ENCODE peak calls at places on chromosomes 1 and 21, in eight cellular contexts. E, G, P, X, V, M, F and L are unnamed samples.

GRCh38 chr1:32798191-32798590 is 19.0 kb downstream of the YARS1 start:
- DNase-seq in E (no peak), G (peak; percentile 97), P (no peak), X (no peak), V (no peak), M (no peak), F (no peak), L (no peak)

GRCh38 chr21:25700741-25701140 is 34.0 kb downstream of the ATP5PF start:
- DNase-seq in E (no peak), G (peak; percentile 82), P (no peak), X (no peak), V (no peak), M (no peak), F (no peak), L (no peak)

GRCh38 chr1:243407284-243408018 is 151.6 kb downstream of the SDCCAG8 start:
- DNase-seq in E (no peak), G (peak; percentile 48), P (no peak), X (no peak), V (peak; percentile 37), M (no peak), F (no peak), L (no peak)

GRCh38 chr1:61427516-61427915 is 297.4 kb downstream of the TM2D1 start:
- DNase-seq in E (no peak), G (no peak), P (peak; percentile 38), X (no peak), V (no peak), M (no peak), F (no peak), L (no peak)

GRCh38 chr1:201636065-201636464 is 97.1 kb downstream of the NAV1 start:
- DNase-seq in E (no peak), G (no peak), P (peak; percentile 73), X (no peak), V (no peak), M (no peak), F (no peak), L (no peak)

GRCh38 chr1:161196521-161197451 is 2.1 kb downstream of the ADAMTS4 start:
- DNase-seq in E (no peak), G (no peak), P (no peak), X (no peak), V (peak; percentile 72), M (no peak), F (no peak), L (no peak)

GRCh38 chr1:181366910-181367309 is 116.4 kb upstream of the CACNA1E start:
- DNase-seq in E (no peak), G (no peak), P (no peak), X (no peak), V (no peak), M (no peak), F (no peak), L (no peak)

GRCh38 chr21:42315296-42315891 is at the start of gene TFF3:
- DNase-seq in E (peak; percentile 64), G (peak; percentile 25), P (no peak), X (peak; percentile 6), V (no peak), M (no peak), F (peak; percentile 79), L (peak; percentile 63)

GRCh38 chr1:116569776-116570357 is 959 bp downstream of the CD58 start:
- DNase-seq in E (peak; percentile 58), G (peak; percentile 66), P (no peak), X (peak; percentile 24), V (no peak), M (no peak), F (peak; percentile 85), L (peak; percentile 33)

GRCh38 chr1:46130144-46130543 is 2.3 kb downstream of the PIK3R3 start:
- DNase-seq in E (no peak), G (peak; percentile 17), P (no peak), X (no peak), V (peak; percentile 9), M (no peak), F (no peak), L (no peak)

GRCh38 chr1:81920245-81920740 is 119.6 kb downstream of the ADGRL2 start:
- DNase-seq in E (no peak), G (no peak), P (peak; percentile 80), X (no peak), V (peak; percentile 78), M (no peak), F (no peak), L (no peak)

GRCh38 chr1:59484090-59484489 is 187.2 kb downstream of the FGGY start:
- DNase-seq in E (no peak), G (peak; percentile 85), P (no peak), X (peak; percentile 23), V (peak; percentile 90), M (no peak), F (no peak), L (no peak)

GRCh38 chr1:167084739-167085138 is 5.4 kb downstream of the GPA33 start:
- DNase-seq in E (no peak), G (no peak), P (no peak), X (no peak), V (no peak), M (no peak), F (no peak), L (no peak)

GRCh38 chr21:45316871-45317400 is 29.2 kb upstream of the POFUT2 start:
- DNase-seq in E (no peak), G (no peak), P (no peak), X (no peak), V (no peak), M (no peak), F (no peak), L (no peak)

GRCh38 chr1:18752409-18752808 is 107.1 kb downstream of the TAS1R2 start:
- DNase-seq in E (no peak), G (no peak), P (no peak), X (no peak), V (no peak), M (no peak), F (no peak), L (no peak)

GRCh38 chr1:6128276-6129081 is 51.6 kb downstream of the CHD5 start:
- DNase-seq in E (no peak), G (no peak), P (no peak), X (no peak), V (no peak), M (no peak), F (peak; percentile 44), L (peak; percentile 73)

GRCh38 chr21:18987515-18988026 is 584.0 kb upstream of the TMPRSS15 start:
- DNase-seq in E (no peak), G (no peak), P (no peak), X (no peak), V (no peak), M (no peak), F (no peak), L (no peak)

GRCh38 chr1:174230399-174230798 is 71.1 kb downstream of the RABGAP1L start:
- DNase-seq in E (no peak), G (no peak), P (no peak), X (no peak), V (no peak), M (no peak), F (no peak), L (no peak)

GRCh38 chr21:42102946-42103345 is 31.8 kb downstream of the UMODL1 start:
- DNase-seq in E (no peak), G (no peak), P (no peak), X (no peak), V (no peak), M (no peak), F (no peak), L (no peak)

GRCh38 chr1:156524985-156525590 is 24.5 kb upstream of the MEF2D start:
- DNase-seq in E (no peak), G (no peak), P (no peak), X (no peak), V (no peak), M (no peak), F (no peak), L (no peak)

DNA sequence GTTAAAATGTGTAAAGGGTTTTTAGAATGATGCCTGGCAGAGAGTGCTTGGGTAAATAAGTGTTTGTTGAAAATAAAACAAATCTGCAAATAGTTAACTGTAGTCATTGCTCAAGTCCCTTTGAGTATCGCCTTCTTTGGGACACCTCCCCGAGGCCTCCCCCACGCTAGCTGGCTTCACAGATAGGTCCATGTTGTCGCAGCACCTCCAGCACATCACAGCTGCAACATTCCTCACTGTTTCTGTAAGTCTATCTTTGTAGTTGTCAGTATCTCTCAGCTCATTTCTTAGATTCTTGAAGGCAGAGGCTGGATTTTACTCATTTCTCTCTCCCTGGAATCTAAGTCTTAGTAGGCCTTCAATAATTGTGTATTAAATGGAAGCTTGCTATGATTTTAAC is 1.6 kb upstream of the STUM start:
- DNase-seq in E (no peak), G (no peak), P (no peak), X (no peak), V (no peak), M (no peak), F (no peak), L (no peak)
- H3K4me1 ChIP-seq in E (peaks cover 53% of the 10 kb centered on the region), G (peaks cover 18% of the 10 kb centered on the region), P (peaks cover 2% of the 10 kb centered on the region), X (peaks cover 19% of the 10 kb centered on the region), V (no peaks in the 10 kb centered on the region), M (peaks cover 8% of the 10 kb centered on the region), F (peaks cover 20% of the 10 kb centered on the region), L (peaks cover 10% of the 10 kb centered on the region)

GRCh38 chr1:110962892-110963665 is 643 bp downstream of the LRIF1 start:
- DNase-seq in E (peak; percentile 56), G (peak; percentile 61), P (peak; percentile 63), X (peak; percentile 86), V (peak; percentile 88), M (peak; percentile 55), F (peak; percentile 77), L (peak; percentile 43)
- TF ChIP-seq CTCF in E (no peak), G (peak; percentile 27), P (no peak), X (no peak), V (peak; percentile 24), M (no peak), F (no peak), L (no peak)

GRCh38 chr1:89001510-89001909 is 9.1 kb upstream of the KYAT3 start:
- DNase-seq in E (no peak), G (peak; percentile 69), P (no peak), X (no peak), V (no peak), M (no peak), F (no peak), L (no peak)

GRCh38 chr1:89005286-89006151 is 13.1 kb upstream of the KYAT3 start:
- DNase-seq in E (no peak), G (no peak), P (no peak), X (no peak), V (no peak), M (peak; percentile 56), F (no peak), L (no peak)
- H3K27ac ChIP-seq in E (no peak overlapping the region), G (no peak overlapping the region), P (no peak overlapping the region), X (no peak overlapping the region), V (no peak overlapping the region), M (peak overlapping the region; percentile 89), F (no peak overlapping the region), L (no peak overlapping the region)

DNA sequence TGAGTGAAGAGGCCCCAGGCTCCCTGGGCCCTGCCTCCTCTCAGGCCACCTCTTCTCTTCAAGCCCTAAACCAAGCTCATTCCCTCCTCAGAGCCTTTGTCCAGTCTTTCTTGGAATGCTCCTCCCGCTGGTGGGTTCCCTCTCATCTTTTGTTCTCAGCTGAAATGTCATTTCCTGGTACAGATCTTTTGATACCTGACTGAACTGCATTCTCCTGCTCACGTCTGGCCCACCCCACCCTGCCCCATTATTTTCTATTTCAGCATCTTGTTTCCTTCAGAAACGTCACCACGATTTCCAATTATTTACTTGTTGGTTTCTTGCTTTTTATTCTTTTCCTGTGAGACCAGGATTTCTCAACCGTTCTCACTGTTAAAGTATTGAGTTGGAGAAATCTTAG is 16.4 kb downstream of the LAMB3 start:
- DNase-seq in E (no peak), G (no peak), P (no peak), X (no peak), V (no peak), M (no peak), F (no peak), L (no peak)
- H3K4me1 ChIP-seq in E (no peaks in the 10 kb centered on the region), G (no peaks in the 10 kb centered on the region), P (peaks cover 4% of the 10 kb centered on the region), X (no peaks in the 10 kb centered on the region), V (no peaks in the 10 kb centered on the region), M (no peaks in the 10 kb centered on the region), F (no peaks in the 10 kb centered on the region), L (no peaks in the 10 kb centered on the region)